ENCODE peak calls at places on chromosomes 1 and 21, in nine cellular contexts. One of them, this sample, is unnamed.

GRCh38 chr21:26072891-26073615 is 97.5 kb downstream of the APP start:
- DNase-seq in endothelial cell: no peak
- DNase-seq in HL-60: no peak
- DNase-seq in lung microvascular endothelial cell: no peak
- DNase-seq in WTC11: no peak
- DNase-seq in astrocyte of the cerebellum: peak; percentile 38
- DNase-seq in lung: no peak
- DNase-seq in posterior cingulate gyrus: no peak
- DNase-seq in pulmonary artery endothelial cell: no peak
- DNase-seq in this sample: no peak

GRCh38 chr1:223727541-223727940 is 15.2 kb downstream of the CAPN2 start:
- DNase-seq in HL-60: no peak
- DNase-seq in lung microvascular endothelial cell: no peak
- DNase-seq in posterior cingulate gyrus: no peak
- DNase-seq in lung: no peak
- DNase-seq in astrocyte of the cerebellum: no peak
- DNase-seq in WTC11: no peak
- DNase-seq in endothelial cell: no peak
- DNase-seq in pulmonary artery endothelial cell: no peak
- DNase-seq in this sample: no peak

GRCh38 chr21:45407629-45408247 is 2.8 kb downstream of the COL18A1 start:
- DNase-seq in HL-60: no peak
- DNase-seq in pulmonary artery endothelial cell: no peak
- DNase-seq in posterior cingulate gyrus: peak; percentile 50
- DNase-seq in lung: no peak
- DNase-seq in astrocyte of the cerebellum: no peak
- DNase-seq in WTC11: no peak
- DNase-seq in lung microvascular endothelial cell: no peak
- DNase-seq in endothelial cell: no peak
- DNase-seq in this sample: no peak

GRCh38 chr1:102550729-102551384 is 554.1 kb upstream of the OLFM3 start:
- DNase-seq in lung: no peak
- DNase-seq in astrocyte of the cerebellum: no peak
- DNase-seq in endothelial cell: peak; percentile 36
- DNase-seq in HL-60: peak; percentile 28
- DNase-seq in lung microvascular endothelial cell: no peak
- DNase-seq in posterior cingulate gyrus: no peak
- DNase-seq in pulmonary artery endothelial cell: no peak
- DNase-seq in WTC11: peak; percentile 75
- DNase-seq in this sample: no peak

GRCh38 chr1:62621907-62622306 is 24.6 kb downstream of the ANGPTL3 start:
- DNase-seq in posterior cingulate gyrus: no peak
- DNase-seq in pulmonary artery endothelial cell: no peak
- DNase-seq in lung: peak; percentile 49
- DNase-seq in HL-60: peak; percentile 73
- DNase-seq in WTC11: no peak
- DNase-seq in lung microvascular endothelial cell: peak; percentile 74
- DNase-seq in astrocyte of the cerebellum: peak; percentile 13
- DNase-seq in endothelial cell: no peak
- DNase-seq in this sample: peak; percentile 50

GRCh38 chr1:45243476-45244343 is 37.3 kb upstream of the ZSWIM5 start:
- DNase-seq in posterior cingulate gyrus: no peak
- DNase-seq in WTC11: no peak
- DNase-seq in endothelial cell: no peak
- DNase-seq in lung: no peak
- DNase-seq in HL-60: no peak
- DNase-seq in lung microvascular endothelial cell: no peak
- DNase-seq in astrocyte of the cerebellum: no peak
- DNase-seq in pulmonary artery endothelial cell: no peak
- DNase-seq in this sample: no peak

GRCh38 chr21:32448803-32449594 is 36.5 kb downstream of the EVA1C start:
- DNase-seq in lung: no peak
- DNase-seq in pulmonary artery endothelial cell: no peak
- DNase-seq in lung microvascular endothelial cell: no peak
- DNase-seq in astrocyte of the cerebellum: peak; percentile 51
- DNase-seq in WTC11: no peak
- DNase-seq in endothelial cell: no peak
- DNase-seq in posterior cingulate gyrus: no peak
- DNase-seq in HL-60: no peak
- DNase-seq in this sample: no peak

GRCh38 chr1:228390649-228391048 is 16.0 kb downstream of the TRIM11 start:
- DNase-seq in HL-60: no peak
- DNase-seq in astrocyte of the cerebellum: no peak
- DNase-seq in posterior cingulate gyrus: peak; percentile 17
- DNase-seq in pulmonary artery endothelial cell: no peak
- DNase-seq in WTC11: no peak
- DNase-seq in lung: no peak
- DNase-seq in lung microvascular endothelial cell: no peak
- DNase-seq in endothelial cell: no peak
- DNase-seq in this sample: no peak

GRCh38 chr1:204870165-204870912 is at the start of gene NFASC:
- DNase-seq in HL-60: no peak
- DNase-seq in WTC11: no peak
- DNase-seq in lung microvascular endothelial cell: no peak
- DNase-seq in posterior cingulate gyrus: peak; percentile 93
- DNase-seq in endothelial cell: no peak
- DNase-seq in astrocyte of the cerebellum: no peak
- DNase-seq in lung: no peak
- DNase-seq in pulmonary artery endothelial cell: no peak
- DNase-seq in this sample: no peak

GRCh38 chr1:154744352-154744751 is 125.7 kb downstream of the KCNN3 start:
- DNase-seq in lung: no peak
- DNase-seq in WTC11: no peak
- DNase-seq in astrocyte of the cerebellum: no peak
- DNase-seq in lung microvascular endothelial cell: no peak
- DNase-seq in HL-60: no peak
- DNase-seq in endothelial cell: no peak
- DNase-seq in pulmonary artery endothelial cell: no peak
- DNase-seq in posterior cingulate gyrus: peak; percentile 79
- DNase-seq in this sample: no peak

This sample was measured in GM10248.